ENCODE peak calls at places on chromosomes 7 and 10, in four cellular contexts. P is BE2C, L is cardiac muscle cell, V is kidney. N is an unnamed sample. For H3K4me1 and H3K36me3, the result is how much of the 10 kb centered on the place peaks cover.

GRCh38 chr10:484925-485661 is 204.4 kb downstream of the DIP2C start:
- DNase-seq in L (no peak), P (no peak), V (no peak), N (no peak)

GRCh38 chr7:36300696-36301350 is 88.8 kb upstream of the ANLN start:
- DNase-seq in L (no peak), V (peak), P (no peak), N (no peak)

GRCh38 chr10:49631975-49632374 is 18.1 kb downstream of the CHAT start:
- DNase-seq in L (no peak), V (no peak), P (no peak), N (no peak)

GRCh38 chr7:111865430-111865829 is 303.1 kb upstream of the IMMP2L start:
- DNase-seq in L (no peak), V (no peak), P (no peak), N (no peak)

GRCh38 chr10:73871915-73872710 is 2.2 kb downstream of the CAMK2G start:
- DNase-seq in L (no peak), V (no peak), P (peak), N (no peak)

GRCh38 chr10:98427011-98427515 is 12.1 kb upstream of the PYROXD2 start:
- DNase-seq in V (no peak), L (no peak), P (no peak), N (no peak)

GRCh38 chr7:138091073-138091472 is 14.8 kb downstream of the AKR1D1 start:
- DNase-seq in L (no peak), V (no peak), P (no peak), N (no peak)

GRCh38 chr7:120033114-120033513 is 239.9 kb upstream of the KCND2 start:
- DNase-seq in V (no peak), P (no peak), L (no peak), N (no peak)

GRCh38 chr10:114168450-114169009 is 5.5 kb downstream of the CCDC186 start:
- DNase-seq in P (no peak), L (no peak), V (no peak), N (no peak)

GRCh38 chr10:29446327-29446726 is 157.5 kb downstream of the LYZL1 start:
- DNase-seq in V (no peak), L (no peak), P (no peak), N (no peak)

GRCh38 chr7:158802535-158803199 is 26.6 kb downstream of the ESYT2 start:
- DNase-seq in V (no peak), P (no peak), L (no peak), N (no peak)

GRCh38 chr10:126421745-126422144 is 33.5 kb upstream of the ADAM12 start:
- DNase-seq in L (no peak), V (no peak), P (no peak), N (no peak)

GRCh38 chr10:92847185-92847864 is 995 bp upstream of the EXOC6 start:
- DNase-seq in V (no peak), L (no peak), P (no peak), N (no peak)

GRCh38 chr7:50832744-50833143 is 50.0 kb upstream of the GRB10 start:
- DNase-seq in L (no peak), P (no peak), V (no peak), N (no peak)

GRCh38 chr7:99505324-99505662 is 831 bp downstream of the ZKSCAN5 start:
- DNase-seq in P (no peak), L (no peak), V (no peak), N (no peak)
- TF ChIP-seq CTCF in P (no peak), L (no peak), V (no peak), N (no peak)

DNA sequence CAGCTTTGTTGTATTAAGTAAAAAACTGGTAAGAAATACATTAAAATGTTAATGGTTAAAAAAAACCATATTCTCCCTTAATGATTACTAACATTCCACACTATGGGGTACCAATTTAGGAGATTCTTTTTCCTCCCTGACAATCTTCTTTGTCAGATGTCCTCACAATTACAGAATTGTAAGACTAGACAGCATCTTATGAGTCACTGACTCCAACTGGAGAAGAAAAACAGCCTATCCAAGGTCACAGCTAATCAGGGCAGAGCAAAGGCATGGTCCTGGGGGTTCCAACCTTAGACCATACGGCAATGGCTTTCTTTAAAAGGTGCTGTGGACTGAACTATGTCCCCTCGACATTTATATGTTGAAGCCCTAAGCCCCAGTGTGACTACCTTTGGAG is 127.6 kb downstream of the DLG5 start:
- DNase-seq in P (no peak), V (no peak), L (no peak), N (no peak)
- H3K4me1 ChIP-seq in P (under half), V (under half), L (under half), N (under half)

GRCh38 chr7:151016505-151016904 is 7.8 kb downstream of the ATG9B start:
- DNase-seq in P (no peak), V (no peak), L (no peak), N (no peak)

GRCh38 chr7:151015967-151016366 is 8.3 kb downstream of the ATG9B start:
- DNase-seq in V (no peak), P (no peak), L (no peak), N (no peak)

GRCh38 chr7:151017370-151017952 is 6.8 kb downstream of the ATG9B start:
- DNase-seq in L (no peak), P (no peak), V (no peak), N (no peak)

GRCh38 chr7:151017953-151018420 is 6.3 kb downstream of the ATG9B start:
- DNase-seq in P (peak), V (no peak), L (peak), N (no peak)

GRCh38 chr7:151016942-151017341 is 7.4 kb downstream of the ATG9B start:
- DNase-seq in V (peak), L (no peak), P (no peak), N (no peak)
- H3K36me3 ChIP-seq in V (under half), L (under half), P (under half), N (under half)

DNA sequence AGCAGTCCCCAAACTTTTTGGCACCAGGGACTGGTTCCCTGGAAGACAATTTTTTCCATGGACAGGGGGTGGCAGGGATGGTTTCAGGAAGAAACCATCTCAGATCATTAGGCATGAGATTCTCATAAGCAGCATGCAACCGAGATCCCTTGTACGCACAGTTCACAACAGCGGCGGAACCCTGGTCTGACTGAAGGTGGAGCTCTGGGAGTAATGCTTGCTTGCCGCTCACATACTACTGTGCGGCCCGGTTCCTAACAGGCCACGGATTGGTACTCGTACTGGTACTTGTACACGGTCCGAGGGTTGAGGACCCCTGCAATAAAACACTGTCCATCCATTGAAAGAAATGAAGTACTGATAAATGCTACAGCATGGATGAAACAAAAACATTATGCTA is 32.8 kb downstream of the MKRN1 start:
- DNase-seq in P (no peak), V (no peak), L (no peak), N (no peak)
- TF ChIP-seq CTCF in P (no peak), V (no peak), L (no peak), N (no peak)

GRCh38 chr10:60534791-60535389 is 145.2 kb upstream of the ANK3 start:
- DNase-seq in V (no peak), P (no peak), L (no peak), N (no peak)
- H3K4me1 ChIP-seq in V (under half), P (under half), L (under half), N (under half)

DNA sequence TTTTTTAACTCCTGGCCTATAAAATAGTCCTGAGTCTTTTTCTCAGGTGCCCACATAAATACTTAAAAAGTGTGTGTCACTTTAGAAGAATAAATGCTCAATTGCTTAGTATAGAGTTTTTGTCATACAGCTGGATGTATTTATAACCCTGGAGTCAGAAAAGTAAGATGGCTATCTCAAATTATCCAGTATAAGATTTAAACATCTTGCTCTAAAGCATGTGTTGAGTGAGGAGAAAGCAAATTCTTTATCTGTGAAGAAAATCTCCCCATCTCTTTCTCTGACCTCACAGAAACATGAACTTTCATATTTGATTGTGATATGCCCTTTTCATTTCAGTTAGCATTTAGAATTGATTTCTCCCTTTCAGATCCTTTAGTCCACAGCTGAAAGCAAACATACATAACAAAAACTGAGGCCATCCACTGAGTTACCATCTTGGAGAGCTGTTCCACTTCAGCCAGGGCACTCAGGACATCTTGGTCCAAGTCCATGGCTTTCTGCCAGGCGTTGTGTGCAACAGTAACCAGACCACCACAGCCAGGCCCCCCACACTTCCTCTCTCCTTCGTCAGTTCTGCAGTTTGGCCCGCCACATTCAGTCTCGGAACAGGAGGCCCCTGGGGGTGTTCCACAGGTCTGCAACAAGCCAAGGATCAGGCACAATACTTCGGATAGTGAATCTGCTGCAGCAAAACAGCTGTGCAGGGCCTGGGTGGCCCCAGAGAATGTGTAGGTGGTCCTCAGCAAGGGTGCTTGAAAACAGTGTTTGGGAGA is 40.9 kb downstream of the DLD start:
- DNase-seq in V (no peak), L (no peak), P (peak), N (no peak)
- H3K36me3 ChIP-seq in V (half or more), L (under half), P (half or more), N (under half)

GRCh38 chr7:87506243-87507180 is 31.0 kb upstream of the ABCB4 start:
- DNase-seq in L (no peak), P (no peak), V (no peak), N (no peak)
- TF ChIP-seq CTCF in L (no peak), P (peak), V (no peak), N (peak)

GRCh38 chr10:43131906-43132305 is 6.3 kb upstream of the CSGALNACT2 start:
- DNase-seq in L (no peak), P (no peak), V (peak), N (no peak)
- H3K4me1 ChIP-seq in L (under half), P (under half), V (under half), N (under half)